ENCODE peak calls at places on chromosome 10, in four cellular contexts. L, T, I and N are unnamed samples. For H3K36me3 and H3K4me1, the result is how much of the 10 kb centered on the place peaks cover.

GRCh38 chr10:91420868-91421267 is 10.7 kb downstream of the HECTD2 start:
- DNase-seq in L (peak), T (no peak), I (no peak), N (no peak)

GRCh38 chr10:24931236-24931635 is 21.2 kb downstream of the PRTFDC1 start:
- DNase-seq in L (no peak), T (no peak), I (no peak), N (no peak)

GRCh38 chr10:30062582-30062981 is 3.2 kb upstream of the JCAD start:
- DNase-seq in L (no peak), T (no peak), I (no peak), N (no peak)

GRCh38 chr10:97577701-97578100 is 5.1 kb downstream of the ANKRD2 start:
- DNase-seq in L (no peak), T (no peak), I (no peak), N (no peak)

GRCh38 chr10:73744690-73744994 is 470 bp downstream of the SEC24C start:
- DNase-seq in L (peak), T (peak), I (no peak), N (no peak)

GRCh38 chr10:99530108-99531025 is 2.4 kb upstream of the NKX2-3 start:
- DNase-seq in L (no peak), T (no peak), I (no peak), N (no peak)

GRCh38 chr10:12993595-12993994 is 7.9 kb downstream of the CCDC3 start:
- DNase-seq in L (no peak), T (no peak), I (no peak), N (no peak)

GRCh38 chr10:62738916-62739315 is 65.6 kb upstream of the ADO start:
- DNase-seq in L (peak), T (no peak), I (no peak), N (no peak)

GRCh38 chr10:27158421-27158820 is 3.3 kb downstream of the MASTL start:
- DNase-seq in L (peak), T (no peak), I (no peak), N (no peak)

GRCh38 chr10:120978589-120979252 is 127.6 kb downstream of the WDR11 start:
- DNase-seq in L (no peak), T (no peak), I (no peak), N (no peak)

GRCh38 chr10:24132741-24133140 is 76.2 kb upstream of the KIAA1217 start:
- DNase-seq in L (peak), T (no peak), I (no peak), N (no peak)

GRCh38 chr10:48610585-48611093 is 5.8 kb upstream of the ARHGAP22 start:
- DNase-seq in L (peak), T (no peak), I (no peak), N (no peak)

GRCh38 chr10:118332948-118333710 is 9.0 kb downstream of the FAM204A start:
- DNase-seq in L (no peak), T (no peak), I (no peak), N (no peak)
- H3K36me3 ChIP-seq in L (under half), T (under half), I (under half), N (half or more)

GRCh38 chr10:6580279-6581029 is 378 bp upstream of the PRKCQ start:
- DNase-seq in L (peak), T (no peak), I (peak), N (no peak)
- H3K4me1 ChIP-seq in L (under half), T (under half), I (under half), N (under half)

GRCh38 chr10:109882251-109883057 is 40.9 kb downstream of the XPNPEP1 start:
- DNase-seq in L (no peak), T (no peak), I (no peak), N (no peak)

GRCh38 chr10:109877546-109877945 is 45.8 kb downstream of the XPNPEP1 start:
- DNase-seq in L (no peak), T (no peak), I (no peak), N (no peak)

GRCh38 chr10:109883859-109884771 is 39.2 kb downstream of the XPNPEP1 start:
- DNase-seq in L (peak), T (peak), I (peak), N (peak)

GRCh38 chr10:109880886-109881467 is 42.3 kb downstream of the XPNPEP1 start:
- DNase-seq in L (no peak), T (no peak), I (no peak), N (no peak)

GRCh38 chr10:109881481-109881880 is 41.8 kb downstream of the XPNPEP1 start:
- DNase-seq in L (no peak), T (no peak), I (no peak), N (no peak)
- H3K36me3 ChIP-seq in L (under half), T (under half), I (under half), N (half or more)

GRCh38 chr10:71094712-71095390 is 117.5 kb upstream of the UNC5B start:
- DNase-seq in L (no peak), T (no peak), I (no peak), N (no peak)
- H3K4me1 ChIP-seq in L (under half), T (under half), I (under half), N (under half)

DNA sequence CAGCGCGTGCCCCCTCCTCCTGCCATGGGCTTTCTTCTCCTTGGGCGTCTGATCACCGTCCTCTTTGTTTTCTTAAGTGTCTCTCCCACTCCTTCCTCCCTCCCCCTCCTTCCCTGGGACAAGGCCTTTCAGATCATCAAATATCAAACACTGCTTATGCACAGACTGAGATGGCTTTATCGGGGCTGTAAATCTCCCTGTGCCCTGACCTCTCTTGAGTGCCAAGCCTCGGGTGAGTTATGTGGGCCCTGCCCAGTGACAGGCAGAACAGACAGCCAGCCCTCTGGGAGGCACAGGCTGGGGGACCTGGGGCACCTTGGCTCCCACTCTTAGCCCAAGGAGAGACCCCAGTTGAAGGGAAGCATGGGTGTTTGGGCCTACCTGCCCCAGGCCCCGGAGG is 116.4 kb downstream of the C10orf105 start:
- DNase-seq in L (no peak), T (no peak), I (no peak), N (no peak)
- H3K36me3 ChIP-seq in L (under half), T (under half), I (under half), N (under half)

GRCh38 chr10:22648547-22648961 is 65.8 kb downstream of the PIP4K2A start:
- DNase-seq in L (peak), T (no peak), I (no peak), N (no peak)
- H3K4me1 ChIP-seq in L (under half), T (half or more), I (under half), N (under half)

DNA sequence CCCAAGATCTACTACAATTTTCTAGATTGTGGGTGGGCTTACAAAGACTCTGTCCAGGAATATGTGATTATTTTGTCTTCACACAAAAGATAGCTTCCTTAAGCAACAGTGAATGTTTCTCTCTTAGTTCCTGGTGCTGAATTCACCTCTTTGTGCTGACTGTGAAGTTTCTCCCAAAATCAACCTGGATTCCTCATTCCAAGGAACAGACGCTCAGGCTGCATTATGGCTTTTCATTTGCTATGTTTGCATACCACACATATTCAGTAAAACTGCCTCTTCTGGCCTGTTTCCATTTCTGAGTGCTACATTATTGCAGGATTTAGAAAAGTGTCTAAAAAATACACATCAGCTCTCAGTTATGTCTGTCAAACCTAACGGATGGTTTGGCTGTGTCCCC is 21.5 kb downstream of the MACROH2A2 start:
- DNase-seq in L (no peak), T (no peak), I (no peak), N (no peak)
- H3K36me3 ChIP-seq in L (under half), T (under half), I (under half), N (under half)

GRCh38 chr10:45261946-45262345 is 53.5 kb downstream of the OR13A1 start:
- DNase-seq in L (no peak), T (no peak), I (no peak), N (no peak)

GRCh38 chr10:45254892-45255291 is 60.5 kb downstream of the OR13A1 start:
- DNase-seq in L (no peak), T (no peak), I (no peak), N (no peak)

GRCh38 chr10:45261243-45261775 is 54.1 kb downstream of the OR13A1 start:
- DNase-seq in L (no peak), T (no peak), I (no peak), N (no peak)

GRCh38 chr10:45253183-45253914 is 62.1 kb downstream of the OR13A1 start:
- DNase-seq in L (no peak), T (no peak), I (no peak), N (no peak)

DNA sequence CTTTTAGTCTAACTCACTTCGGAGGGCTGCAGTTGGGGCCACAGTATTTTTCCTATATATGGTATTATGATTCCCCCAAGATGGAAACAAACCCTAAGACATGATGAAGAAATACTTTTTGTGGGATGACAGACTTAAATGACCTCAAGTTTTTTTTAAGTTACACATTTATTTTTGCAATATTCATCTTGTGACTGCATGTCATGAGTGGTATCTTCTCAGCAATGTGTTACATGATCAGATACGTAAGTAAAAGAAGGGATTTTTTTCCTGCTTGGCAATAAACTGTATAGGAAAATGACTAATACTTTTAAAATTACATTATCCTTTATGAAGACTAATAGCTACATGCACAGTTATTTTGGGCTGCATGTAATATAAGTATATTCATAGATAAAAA is 57.8 kb downstream of the OR13A1 start:
- DNase-seq in L (no peak), T (no peak), I (no peak), N (no peak)
- H3K4me1 ChIP-seq in L (under half), T (under half), I (under half), N (under half)

GRCh38 chr10:124035928-124036558 is 57.4 kb downstream of the CHST15 start:
- DNase-seq in L (no peak), T (no peak), I (no peak), N (no peak)
- H3K36me3 ChIP-seq in L (under half), T (under half), I (under half), N (under half)